ENCODE peak calls at places on chromosome 21, in seven cellular contexts. One of them, this sample, is unnamed. For H3K27me3 and H3K4me1, the result is how much of the 10 kb centered on the place peaks cover.

GRCh38 chr21:40118527-40118926 is 251.3 kb downstream of the PCP4 start:
- DNase-seq in breast epithelium: no peak
- DNase-seq in fibroblast of lung: no peak
- DNase-seq in tibial artery: no peak
- DNase-seq in K562: no peak
- DNase-seq in MM.1S: no peak
- DNase-seq in pancreas: no peak
- DNase-seq in this sample: no peak

GRCh38 chr21:32507342-32507919 is 77.9 kb downstream of the TCP10L start:
- DNase-seq in breast epithelium: no peak
- DNase-seq in fibroblast of lung: no peak
- DNase-seq in tibial artery: no peak
- DNase-seq in K562: no peak
- DNase-seq in MM.1S: no peak
- DNase-seq in pancreas: no peak
- DNase-seq in this sample: no peak

GRCh38 chr21:25986928-25987327 is 183.6 kb downstream of the APP start:
- DNase-seq in breast epithelium: no peak
- DNase-seq in fibroblast of lung: no peak
- DNase-seq in tibial artery: no peak
- DNase-seq in K562: no peak
- DNase-seq in MM.1S: no peak
- DNase-seq in pancreas: no peak
- DNase-seq in this sample: no peak

GRCh38 chr21:26842300-26842699 is 2.9 kb downstream of the ADAMTS1 start:
- DNase-seq in breast epithelium: no peak
- DNase-seq in fibroblast of lung: peak
- DNase-seq in tibial artery: no peak
- DNase-seq in K562: no peak
- DNase-seq in MM.1S: no peak
- DNase-seq in pancreas: peak
- DNase-seq in this sample: no peak

GRCh38 chr21:23127973-23128372 is 2129.8 kb downstream of the NCAM2 start:
- DNase-seq in breast epithelium: no peak
- DNase-seq in fibroblast of lung: no peak
- DNase-seq in tibial artery: no peak
- DNase-seq in K562: no peak
- DNase-seq in MM.1S: no peak
- DNase-seq in pancreas: no peak
- DNase-seq in this sample: no peak

GRCh38 chr21:33196956-33197374 is 32.8 kb upstream of the IFNAR2 start:
- DNase-seq in breast epithelium: no peak
- DNase-seq in fibroblast of lung: peak
- DNase-seq in tibial artery: peak
- DNase-seq in K562: peak
- DNase-seq in MM.1S: peak
- DNase-seq in pancreas: peak
- DNase-seq in this sample: peak

GRCh38 chr21:21200103-21200938 is 202.1 kb downstream of the NCAM2 start:
- DNase-seq in breast epithelium: no peak
- DNase-seq in fibroblast of lung: peak
- DNase-seq in tibial artery: peak
- DNase-seq in K562: peak
- DNase-seq in MM.1S: no peak
- DNase-seq in pancreas: no peak
- DNase-seq in this sample: peak

GRCh38 chr21:32867587-32867986 is 96.0 kb upstream of the PAXBP1 start:
- DNase-seq in breast epithelium: no peak
- DNase-seq in fibroblast of lung: no peak
- DNase-seq in tibial artery: no peak
- DNase-seq in K562: no peak
- DNase-seq in MM.1S: no peak
- DNase-seq in pancreas: no peak
- DNase-seq in this sample: no peak

GRCh38 chr21:14097881-14098499 is 112.8 kb downstream of the LIPI start:
- DNase-seq in breast epithelium: no peak
- DNase-seq in fibroblast of lung: no peak
- DNase-seq in tibial artery: no peak
- DNase-seq in K562: no peak
- DNase-seq in MM.1S: no peak
- DNase-seq in pancreas: no peak
- DNase-seq in this sample: no peak

GRCh38 chr21:31873275-31873695 is 465 bp downstream of the HUNK start:
- DNase-seq in breast epithelium: no peak
- DNase-seq in fibroblast of lung: no peak
- DNase-seq in tibial artery: no peak
- DNase-seq in K562: no peak
- DNase-seq in MM.1S: peak
- DNase-seq in pancreas: no peak
- DNase-seq in this sample: no peak

GRCh38 chr21:27149034-27149433 is 182.1 kb upstream of the ADAMTS5 start:
- DNase-seq in breast epithelium: no peak
- DNase-seq in fibroblast of lung: no peak
- DNase-seq in tibial artery: no peak
- DNase-seq in K562: no peak
- DNase-seq in MM.1S: no peak
- DNase-seq in pancreas: no peak
- DNase-seq in this sample: no peak

GRCh38 chr21:38422067-38422466 is 76.2 kb downstream of the ERG start:
- DNase-seq in breast epithelium: no peak
- DNase-seq in fibroblast of lung: no peak
- DNase-seq in tibial artery: no peak
- DNase-seq in K562: no peak
- DNase-seq in MM.1S: no peak
- DNase-seq in pancreas: no peak
- DNase-seq in this sample: no peak

GRCh38 chr21:34734696-34735095 is 65.9 kb downstream of the CLIC6 start:
- DNase-seq in breast epithelium: no peak
- DNase-seq in fibroblast of lung: no peak
- DNase-seq in tibial artery: no peak
- DNase-seq in K562: no peak
- DNase-seq in MM.1S: no peak
- DNase-seq in pancreas: no peak
- DNase-seq in this sample: no peak

GRCh38 chr21:43608225-43608624 is 51.1 kb downstream of the HSF2BP start:
- DNase-seq in breast epithelium: no peak
- DNase-seq in fibroblast of lung: peak
- DNase-seq in tibial artery: no peak
- DNase-seq in K562: no peak
- DNase-seq in MM.1S: no peak
- DNase-seq in pancreas: no peak
- DNase-seq in this sample: no peak

GRCh38 chr21:39014751-39015150 is 168.5 kb downstream of the PSMG1 start:
- DNase-seq in breast epithelium: no peak
- DNase-seq in fibroblast of lung: peak
- DNase-seq in tibial artery: no peak
- DNase-seq in K562: no peak
- DNase-seq in MM.1S: no peak
- DNase-seq in pancreas: no peak
- DNase-seq in this sample: no peak

GRCh38 chr21:26389971-26390641 is 183.0 kb downstream of the CYYR1 start:
- DNase-seq in breast epithelium: no peak
- DNase-seq in fibroblast of lung: peak
- DNase-seq in tibial artery: no peak
- DNase-seq in K562: no peak
- DNase-seq in MM.1S: peak
- DNase-seq in pancreas: no peak
- DNase-seq in this sample: no peak

DNA sequence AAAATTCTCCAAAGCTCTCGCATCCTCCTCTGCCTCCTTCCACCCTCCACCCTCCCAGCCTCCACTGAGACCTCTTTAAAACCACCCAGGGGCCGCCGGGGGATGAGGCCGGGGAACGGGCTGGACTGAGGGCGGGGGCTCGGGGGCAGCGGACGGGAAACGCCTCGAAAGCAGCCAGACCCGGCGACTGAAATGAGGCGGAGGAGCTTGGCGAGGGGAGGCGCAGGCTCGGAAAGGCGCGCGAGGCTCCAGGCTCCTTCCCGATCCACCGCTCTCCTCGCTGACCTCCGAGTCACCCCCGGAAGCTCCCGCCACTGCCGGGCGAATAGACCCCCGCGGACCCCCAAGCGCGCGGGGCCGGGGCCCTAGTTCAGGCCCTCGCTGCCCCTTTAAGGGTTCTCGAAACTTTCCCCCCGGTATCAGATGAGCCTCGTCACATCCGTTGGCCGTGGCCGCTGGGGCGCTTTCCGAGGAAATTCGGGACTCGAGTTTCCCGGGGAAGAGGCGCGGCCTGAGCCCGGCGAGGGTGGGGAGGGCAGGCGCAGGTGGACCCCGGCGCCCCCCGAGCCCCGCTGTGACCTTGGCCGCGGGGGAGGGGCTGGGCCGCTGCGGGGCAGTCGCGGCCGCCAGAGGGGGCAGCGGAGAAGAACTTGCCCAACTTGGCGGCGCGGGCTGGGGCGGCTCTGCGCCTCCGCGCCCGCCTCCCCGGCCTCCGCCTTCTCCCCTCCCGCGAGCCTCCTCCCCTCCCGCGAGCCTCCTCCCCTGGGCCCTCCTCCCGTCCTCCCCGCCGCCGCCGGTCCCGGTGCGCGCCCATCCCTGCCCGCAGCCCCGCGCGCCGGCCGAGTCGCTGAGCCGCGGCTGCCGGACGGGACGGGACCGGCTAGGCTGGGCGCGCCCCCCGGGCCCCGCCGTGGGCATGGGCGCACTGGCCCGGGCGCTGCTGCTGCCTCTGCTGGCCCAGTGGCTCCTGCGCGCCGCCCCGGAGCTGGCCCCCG is at the start of gene BACE2:
- DNase-seq in breast epithelium: peak
- DNase-seq in fibroblast of lung: peak
- DNase-seq in tibial artery: peak
- DNase-seq in K562: peak
- DNase-seq in MM.1S: peak
- DNase-seq in pancreas: peak
- DNase-seq in this sample: peak
- H3K27me3 ChIP-seq in breast epithelium: under half
- H3K27me3 ChIP-seq in fibroblast of lung: under half
- H3K27me3 ChIP-seq in tibial artery: under half
- H3K27me3 ChIP-seq in K562: under half
- H3K27me3 ChIP-seq in MM.1S: under half
- H3K27me3 ChIP-seq in pancreas: under half
- H3K27me3 ChIP-seq in this sample: under half

GRCh38 chr21:29235714-29236197 is 63.0 kb upstream of the BACH1 start:
- DNase-seq in breast epithelium: no peak
- DNase-seq in fibroblast of lung: no peak
- DNase-seq in tibial artery: no peak
- DNase-seq in K562: no peak
- DNase-seq in MM.1S: peak
- DNase-seq in pancreas: no peak
- DNase-seq in this sample: no peak

GRCh38 chr21:29230541-29231275 is 68.0 kb upstream of the BACH1 start:
- DNase-seq in breast epithelium: no peak
- DNase-seq in fibroblast of lung: peak
- DNase-seq in tibial artery: no peak
- DNase-seq in K562: no peak
- DNase-seq in MM.1S: no peak
- DNase-seq in pancreas: no peak
- DNase-seq in this sample: no peak

GRCh38 chr21:29231781-29232548 is 66.8 kb upstream of the BACH1 start:
- DNase-seq in breast epithelium: no peak
- DNase-seq in fibroblast of lung: no peak
- DNase-seq in tibial artery: no peak
- DNase-seq in K562: no peak
- DNase-seq in MM.1S: no peak
- DNase-seq in pancreas: no peak
- DNase-seq in this sample: no peak

GRCh38 chr21:29233611-29234540 is 64.8 kb upstream of the BACH1 start:
- DNase-seq in breast epithelium: no peak
- DNase-seq in fibroblast of lung: no peak
- DNase-seq in tibial artery: no peak
- DNase-seq in K562: no peak
- DNase-seq in MM.1S: peak
- DNase-seq in pancreas: no peak
- DNase-seq in this sample: no peak

GRCh38 chr21:29232601-29233541 is 65.9 kb upstream of the BACH1 start:
- DNase-seq in breast epithelium: no peak
- DNase-seq in fibroblast of lung: no peak
- DNase-seq in tibial artery: no peak
- DNase-seq in K562: peak
- DNase-seq in MM.1S: no peak
- DNase-seq in pancreas: no peak
- DNase-seq in this sample: no peak
- TF ChIP-seq CTCF in breast epithelium: no peak
- TF ChIP-seq CTCF in fibroblast of lung: no peak
- TF ChIP-seq CTCF in tibial artery: no peak
- TF ChIP-seq CTCF in K562: peak
- TF ChIP-seq CTCF in MM.1S: peak
- TF ChIP-seq CTCF in pancreas: no peak
- TF ChIP-seq CTCF in this sample: no peak

GRCh38 chr21:44910229-44911065 is 10.3 kb downstream of the ITGB2 start:
- DNase-seq in breast epithelium: no peak
- DNase-seq in fibroblast of lung: no peak
- DNase-seq in tibial artery: no peak
- DNase-seq in K562: no peak
- DNase-seq in MM.1S: no peak
- DNase-seq in pancreas: no peak
- DNase-seq in this sample: no peak
- H3K4me1 ChIP-seq in breast epithelium: under half
- H3K4me1 ChIP-seq in fibroblast of lung: under half
- H3K4me1 ChIP-seq in tibial artery: under half
- H3K4me1 ChIP-seq in K562: under half
- H3K4me1 ChIP-seq in MM.1S: under half
- H3K4me1 ChIP-seq in pancreas: under half
- H3K4me1 ChIP-seq in this sample: under half

GRCh38 chr21:45983981-45984551 is 2.5 kb downstream of the COL6A1 start:
- DNase-seq in breast epithelium: peak
- DNase-seq in fibroblast of lung: no peak
- DNase-seq in tibial artery: peak
- DNase-seq in K562: peak
- DNase-seq in MM.1S: no peak
- DNase-seq in pancreas: no peak
- DNase-seq in this sample: peak

GRCh38 chr21:45984584-45985095 is 3.1 kb downstream of the COL6A1 start:
- DNase-seq in breast epithelium: no peak
- DNase-seq in fibroblast of lung: no peak
- DNase-seq in tibial artery: no peak
- DNase-seq in K562: no peak
- DNase-seq in MM.1S: no peak
- DNase-seq in pancreas: no peak
- DNase-seq in this sample: no peak

GRCh38 chr21:45982256-45982757 is 737 bp downstream of the COL6A1 start:
- DNase-seq in breast epithelium: peak
- DNase-seq in fibroblast of lung: no peak
- DNase-seq in tibial artery: peak
- DNase-seq in K562: no peak
- DNase-seq in MM.1S: no peak
- DNase-seq in pancreas: no peak
- DNase-seq in this sample: peak

GRCh38 chr21:45981641-45982255 is at the start of gene COL6A1:
- DNase-seq in breast epithelium: peak
- DNase-seq in fibroblast of lung: no peak
- DNase-seq in tibial artery: peak
- DNase-seq in K562: no peak
- DNase-seq in MM.1S: no peak
- DNase-seq in pancreas: peak
- DNase-seq in this sample: peak

GRCh38 chr21:45982758-45983731 is 1.5 kb downstream of the COL6A1 start:
- DNase-seq in breast epithelium: peak
- DNase-seq in fibroblast of lung: no peak
- DNase-seq in tibial artery: peak
- DNase-seq in K562: no peak
- DNase-seq in MM.1S: no peak
- DNase-seq in pancreas: no peak
- DNase-seq in this sample: peak
- H3K27me3 ChIP-seq in breast epithelium: under half
- H3K27me3 ChIP-seq in fibroblast of lung: under half
- H3K27me3 ChIP-seq in tibial artery: under half
- H3K27me3 ChIP-seq in K562: half or more
- H3K27me3 ChIP-seq in MM.1S: half or more
- H3K27me3 ChIP-seq in pancreas: under half
- H3K27me3 ChIP-seq in this sample: under half

This sample was measured in uterus.